ENCODE peak calls at places on chromosomes 5 and 9, in seven cellular contexts. A, Y, D, I, W, B and C are unnamed samples.

GRCh38 chr5:91848453-91848852 is 465.3 kb upstream of the ARRDC3 start:
- DNase-seq in A (no peak), Y (no peak), D (peak), I (no peak), W (no peak), B (no peak), C (no peak)

GRCh38 chr9:75088646-75089368 is 493 bp downstream of the OSTF1 start:
- DNase-seq in A (no peak), Y (peak), D (peak), I (peak), W (peak), B (peak), C (peak)

GRCh38 chr9:83334320-83334719 is 203.9 kb downstream of the FRMD3 start:
- DNase-seq in A (peak), Y (peak), D (peak), I (peak), W (no peak), B (peak), C (peak)

GRCh38 chr9:137358126-137358525 is 56.1 kb upstream of the NRARP start:
- DNase-seq in A (no peak), Y (no peak), D (no peak), I (no peak), W (no peak), B (no peak), C (no peak)

GRCh38 chr5:166758151-166758550 is 1533.3 kb upstream of the WWC1 start:
- DNase-seq in A (no peak), Y (no peak), D (peak), I (no peak), W (no peak), B (no peak), C (no peak)

GRCh38 chr5:59661306-59661705 is 232.2 kb downstream of the PDE4D start:
- DNase-seq in A (no peak), Y (no peak), D (no peak), I (no peak), W (no peak), B (no peak), C (no peak)

GRCh38 chr5:90135979-90136378 is 273.6 kb downstream of the CETN3 start:
- DNase-seq in A (no peak), Y (peak), D (no peak), I (no peak), W (no peak), B (peak), C (peak)

GRCh38 chr5:126482591-126482990 is 59.4 kb downstream of the GRAMD2B start:
- DNase-seq in A (no peak), Y (no peak), D (no peak), I (no peak), W (no peak), B (no peak), C (no peak)

GRCh38 chr5:68239485-68239884 is 23.9 kb downstream of the PIK3R1 start:
- DNase-seq in A (peak), Y (no peak), D (peak), I (peak), W (no peak), B (peak), C (no peak)

GRCh38 chr5:68644971-68645370 is 429.4 kb downstream of the PIK3R1 start:
- DNase-seq in A (no peak), Y (no peak), D (no peak), I (no peak), W (no peak), B (no peak), C (no peak)

GRCh38 chr9:134215709-134216448 is 51.5 kb upstream of the RNU6ATAC start:
- DNase-seq in A (no peak), Y (no peak), D (peak), I (no peak), W (peak), B (no peak), C (no peak)

GRCh38 chr9:9855503-9856078 is 757.2 kb downstream of the PTPRD start:
- DNase-seq in A (no peak), Y (peak), D (no peak), I (no peak), W (no peak), B (no peak), C (peak)

GRCh38 chr5:37776826-37777225 is 63.0 kb downstream of the GDNF start:
- DNase-seq in A (no peak), Y (no peak), D (peak), I (no peak), W (no peak), B (no peak), C (no peak)

GRCh38 chr5:12177225-12177624 is 273.0 kb upstream of the CTNND2 start:
- DNase-seq in A (no peak), Y (no peak), D (no peak), I (no peak), W (no peak), B (no peak), C (no peak)

GRCh38 chr9:112433715-112434392 is 52.8 kb upstream of the KIAA1958 start:
- DNase-seq in A (no peak), Y (no peak), D (no peak), I (no peak), W (no peak), B (no peak), C (no peak)

GRCh38 chr9:25677301-25678146 is 720 bp downstream of the TUSC1 start:
- DNase-seq in A (no peak), Y (peak), D (peak), I (peak), W (peak), B (peak), C (peak)

GRCh38 chr5:150879358-150879757 is 25.4 kb downstream of the ZNF300 start:
- DNase-seq in A (no peak), Y (no peak), D (no peak), I (no peak), W (no peak), B (no peak), C (no peak)

GRCh38 chr5:88092358-88092757 is 176.3 kb downstream of the TMEM161B start:
- DNase-seq in A (no peak), Y (peak), D (no peak), I (no peak), W (no peak), B (no peak), C (peak)

GRCh38 chr5:145473032-145473642 is 362.0 kb downstream of the PRELID2 start:
- DNase-seq in A (no peak), Y (no peak), D (peak), I (no peak), W (no peak), B (no peak), C (no peak)

GRCh38 chr5:67377651-67378050 is 181.1 kb upstream of the CD180 start:
- DNase-seq in A (no peak), Y (peak), D (no peak), I (no peak), W (no peak), B (no peak), C (no peak)

GRCh38 chr5:113330533-113331200 is 104.1 kb downstream of the TSSK1B start:
- DNase-seq in A (no peak), Y (peak), D (peak), I (peak), W (no peak), B (no peak), C (no peak)

GRCh38 chr5:73793911-73794310 is 167.9 kb downstream of the ARHGEF28 start:
- DNase-seq in A (no peak), Y (no peak), D (peak), I (no peak), W (no peak), B (no peak), C (no peak)

GRCh38 chr9:115923903-115924668 is 229.5 kb upstream of the PAPPA start:
- DNase-seq in A (no peak), Y (no peak), D (peak), I (no peak), W (no peak), B (peak), C (no peak)

GRCh38 chr9:124357591-124358361 is 57.5 kb downstream of the PSMB7 start:
- DNase-seq in A (peak), Y (peak), D (no peak), I (no peak), W (no peak), B (no peak), C (no peak)

GRCh38 chr9:36207016-36207415 is 16.3 kb downstream of the CLTA start:
- DNase-seq in A (no peak), Y (no peak), D (peak), I (no peak), W (no peak), B (no peak), C (no peak)

GRCh38 chr5:2029206-2029605 is 146.5 kb upstream of the IRX4 start:
- DNase-seq in A (no peak), Y (no peak), D (no peak), I (no peak), W (no peak), B (no peak), C (no peak)

GRCh38 chr5:74885170-74885569 is 19.0 kb upstream of the FAM169A start:
- DNase-seq in A (no peak), Y (no peak), D (no peak), I (no peak), W (no peak), B (no peak), C (no peak)

GRCh38 chr5:157108961-157109360 is at the start of gene HAVCR2:
- DNase-seq in A (peak), Y (no peak), D (no peak), I (peak), W (no peak), B (peak), C (no peak)

GRCh38 chr5:96629774-96630173 is 32.4 kb upstream of the CAST start:
- DNase-seq in A (no peak), Y (peak), D (peak), I (no peak), W (peak), B (no peak), C (no peak)

GRCh38 chr9:76756273-76756650 is 8.0 kb upstream of the PCA3 start:
- DNase-seq in A (no peak), Y (peak), D (peak), I (peak), W (no peak), B (peak), C (peak)
- TF ChIP-seq CTCF in A (no peak), Y (peak), D (no peak), I (no peak), W (peak), B (peak), C (peak)

GRCh38 chr9:4762889-4763521 is 22.0 kb upstream of the AK3 start:
- DNase-seq in A (no peak), Y (peak), D (peak), I (no peak), W (no peak), B (peak), C (peak)
- H3K27ac ChIP-seq in A (no peak), Y (no peak), D (no peak), I (peak), W (no peak), B (peak), C (no peak)

GRCh38 chr9:70421272-70422180 is 7.1 kb upstream of the KLF9 start:
- DNase-seq in A (peak), Y (peak), D (peak), I (no peak), W (no peak), B (peak), C (no peak)

GRCh38 chr9:70420267-70421019 is 6.0 kb upstream of the KLF9 start:
- DNase-seq in A (no peak), Y (peak), D (peak), I (peak), W (peak), B (peak), C (peak)

GRCh38 chr9:70421020-70421271 is 6.5 kb upstream of the KLF9 start:
- DNase-seq in A (no peak), Y (no peak), D (no peak), I (no peak), W (no peak), B (no peak), C (no peak)

GRCh38 chr9:70418822-70419545 is 4.5 kb upstream of the KLF9 start:
- DNase-seq in A (peak), Y (peak), D (peak), I (peak), W (peak), B (peak), C (peak)

DNA sequence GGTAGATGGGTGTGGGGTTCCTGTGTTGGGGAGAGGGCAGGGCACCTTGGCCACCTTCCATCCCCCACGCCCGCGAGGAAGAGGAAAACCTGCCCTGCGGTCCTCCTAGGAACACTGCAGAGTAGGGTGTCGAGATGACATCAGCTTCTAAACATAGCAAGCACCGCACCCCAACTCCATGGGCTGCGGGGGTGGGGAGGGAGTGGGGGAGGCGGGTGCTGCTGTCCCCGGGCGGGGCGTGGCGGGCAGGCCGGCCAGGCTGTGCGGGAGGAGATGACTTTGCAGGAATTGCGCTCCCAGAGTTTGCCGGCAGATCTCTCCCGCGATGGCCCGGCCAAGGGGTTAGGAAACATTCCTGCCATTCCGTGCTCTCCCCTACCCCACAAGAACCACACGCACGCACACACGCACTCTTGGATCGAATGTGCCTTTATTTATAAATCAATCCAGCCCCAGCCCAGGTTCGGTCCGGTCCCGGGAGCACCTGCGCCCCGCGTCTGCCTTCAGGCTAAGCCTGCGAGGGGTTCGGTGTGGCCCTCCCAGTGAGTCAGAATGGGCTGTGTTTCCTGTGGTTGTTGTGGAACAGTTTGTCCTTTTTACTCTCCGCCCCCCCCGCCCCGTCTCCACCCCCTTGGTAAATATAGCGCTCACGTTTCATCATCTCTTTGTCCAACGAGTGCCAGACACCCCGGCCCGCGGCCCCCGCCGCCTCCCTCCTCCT is 5.2 kb upstream of the KLF9 start:
- DNase-seq in A (peak), Y (peak), D (no peak), I (peak), W (peak), B (peak), C (peak)
- TF ChIP-seq CTCF in A (no peak), Y (peak), D (peak), I (no peak), W (no peak), B (no peak), C (peak)

GRCh38 chr5:142915038-142915437 is 144.9 kb downstream of the ARHGAP26 start:
- DNase-seq in A (no peak), Y (no peak), D (no peak), I (no peak), W (no peak), B (no peak), C (no peak)
- H3K27ac ChIP-seq in A (no peak), Y (no peak), D (no peak), I (no peak), W (no peak), B (no peak), C (no peak)

GRCh38 chr5:120684213-120684612 is 220.1 kb downstream of the PRR16 start:
- DNase-seq in A (no peak), Y (no peak), D (peak), I (no peak), W (no peak), B (no peak), C (no peak)
- TF ChIP-seq CTCF in A (no peak), Y (no peak), D (no peak), I (no peak), W (peak), B (no peak), C (no peak)

DNA sequence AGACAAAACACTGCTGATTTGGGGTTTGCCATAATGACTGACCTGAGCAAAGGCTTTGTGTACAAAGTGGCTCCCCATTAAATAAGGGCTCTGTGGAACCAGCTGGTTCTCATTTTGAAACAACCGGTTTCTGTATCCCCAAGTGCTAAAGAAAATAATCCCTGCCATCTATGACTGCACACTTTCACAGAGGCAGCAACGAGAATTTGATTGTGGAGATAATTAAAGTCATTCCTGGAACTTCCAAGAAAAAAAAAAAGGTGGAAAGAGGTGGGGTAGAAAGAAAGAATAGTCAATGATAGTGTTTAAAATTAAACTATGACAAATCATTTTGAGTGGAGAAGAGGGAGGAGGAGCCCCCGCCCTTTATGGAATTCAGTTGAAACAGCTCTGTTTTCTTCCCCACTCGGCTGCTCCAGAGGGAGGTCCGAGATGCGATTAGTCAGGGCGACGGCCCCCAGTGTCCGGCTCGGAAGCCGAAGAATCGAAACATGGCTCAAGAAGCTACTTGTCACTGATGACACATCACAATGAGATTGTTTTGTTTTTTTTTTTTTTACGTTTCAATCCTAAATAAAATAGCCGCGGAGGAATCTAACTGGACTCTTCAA is 38.4 kb downstream of the EBF1 start:
- DNase-seq in A (no peak), Y (peak), D (peak), I (peak), W (no peak), B (no peak), C (no peak)
- H3K27ac ChIP-seq in A (no peak), Y (no peak), D (no peak), I (peak), W (no peak), B (no peak), C (no peak)

DNA sequence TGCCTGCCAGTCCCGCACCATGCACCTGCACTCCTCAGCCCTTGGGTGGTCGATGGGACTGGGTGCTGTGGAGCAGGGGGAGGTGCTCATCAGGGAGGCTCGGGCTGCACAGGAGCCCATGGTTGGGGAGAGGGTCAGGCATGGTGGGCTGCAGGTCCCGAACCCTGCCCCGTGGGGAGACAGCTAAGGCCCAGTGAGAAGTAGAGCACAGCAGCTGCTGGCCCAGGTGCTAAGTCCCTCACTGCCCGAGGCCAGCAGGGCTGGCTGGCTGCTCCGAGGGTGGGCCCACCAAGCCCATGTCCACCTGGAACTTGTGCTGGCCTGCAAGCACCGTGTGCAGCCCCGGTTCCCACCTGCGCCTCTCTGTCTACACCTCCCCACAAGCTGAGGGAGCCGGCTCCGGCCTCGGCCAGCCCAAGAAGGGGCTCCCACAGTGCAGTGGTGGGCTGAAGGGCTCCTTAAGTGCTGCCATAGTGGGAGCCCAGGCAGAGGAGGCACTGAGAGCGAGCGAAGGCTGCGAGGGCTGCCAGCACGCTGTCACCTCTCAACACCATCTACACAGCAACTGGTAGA is 88.5 kb upstream of the ELAVL2 start:
- DNase-seq in A (no peak), Y (no peak), D (no peak), I (no peak), W (no peak), B (no peak), C (no peak)
- TF ChIP-seq CTCF in A (no peak), Y (no peak), D (no peak), I (no peak), W (no peak), B (no peak), C (no peak)

DNA sequence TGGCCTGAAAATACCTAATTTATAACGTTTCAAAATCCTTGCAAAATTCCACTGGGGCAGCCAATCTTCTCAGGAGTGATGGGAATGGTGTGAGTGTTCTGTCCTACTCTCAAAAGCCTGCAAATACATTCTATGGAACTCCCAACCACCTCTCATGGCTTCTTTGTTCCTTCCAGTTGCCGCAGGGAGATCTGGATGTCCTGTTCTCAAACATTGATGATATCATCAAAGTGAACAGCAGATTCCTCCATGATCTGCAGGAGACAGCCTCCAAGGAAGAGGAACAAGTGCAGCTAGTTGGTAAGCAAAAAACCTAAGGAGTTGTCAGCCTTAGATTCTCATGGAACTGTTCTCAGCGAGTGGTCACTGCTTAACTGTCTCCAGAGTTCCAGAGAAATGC is 19.6 kb downstream of the ARHGEF37 start:
- DNase-seq in A (no peak), Y (no peak), D (no peak), I (no peak), W (no peak), B (no peak), C (no peak)
- H3K27ac ChIP-seq in A (no peak), Y (no peak), D (no peak), I (no peak), W (no peak), B (no peak), C (no peak)